ENCODE peak calls at places on chromosomes 7 and 10, in five cellular contexts. Z is HCT116, F is PC-3, R is suprapubic skin, U is psoas muscle. O is an unnamed sample.

GRCh38 chr10:72238392-72239175 is 22.5 kb upstream of the ASCC1 start:
- DNase-seq in U (peak), Z (no peak), R (no peak), F (no peak), O (no peak)

GRCh38 chr7:24936121-24936824 is 43.7 kb downstream of the OSBPL3 start:
- DNase-seq in F (peak), U (no peak), R (no peak), Z (no peak), O (no peak)

GRCh38 chr10:21926358-21926890 is 77.1 kb downstream of the DNAJC1 start:
- DNase-seq in U (no peak), F (peak), R (no peak), Z (no peak), O (no peak)

GRCh38 chr7:80186721-80187120 is 52.1 kb downstream of the GNAI1 start:
- DNase-seq in F (no peak), R (no peak), U (no peak), Z (no peak), O (no peak)

GRCh38 chr10:95832216-95833037 is 75.3 kb upstream of the CC2D2B start:
- DNase-seq in R (no peak), U (no peak), Z (no peak), F (no peak), O (no peak)

GRCh38 chr7:4191046-4191445 is 491.0 kb upstream of the FOXK1 start:
- DNase-seq in F (no peak), Z (no peak), R (no peak), U (peak), O (no peak)

GRCh38 chr10:127408733-127409132 is 140.4 kb upstream of the NPS start:
- DNase-seq in U (no peak), F (no peak), R (no peak), Z (no peak), O (no peak)

GRCh38 chr10:130615463-130615862 is 479.3 kb downstream of the GLRX3 start:
- DNase-seq in F (no peak), R (no peak), Z (no peak), U (no peak), O (no peak)

GRCh38 chr7:151678227-151678604 is 158.5 kb upstream of the RHEB start:
- DNase-seq in U (no peak), R (no peak), Z (no peak), F (no peak), O (no peak)

GRCh38 chr7:103075337-103075918 is 488 bp downstream of the ARMC10 start:
- DNase-seq in F (peak), U (peak), Z (no peak), R (peak), O (no peak)

GRCh38 chr10:77297370-77297692 is 340.3 kb downstream of the KCNMA1 start:
- DNase-seq in F (peak), U (no peak), R (no peak), Z (no peak), O (no peak)

GRCh38 chr10:87860156-87860795 is 3.1 kb downstream of the KLLN start:
- DNase-seq in F (peak), Z (no peak), R (no peak), U (no peak), O (no peak)

GRCh38 chr7:74501298-74501697 is 47.6 kb downstream of the GTF2IRD1 start:
- DNase-seq in R (no peak), Z (no peak), F (no peak), U (peak), O (no peak)

GRCh38 chr10:34252111-34252510 is 563.0 kb downstream of the PARD3 start:
- DNase-seq in R (no peak), Z (peak), U (no peak), F (peak), O (no peak)

GRCh38 chr7:91720255-91720937 is 160.1 kb downstream of the MTERF1 start:
- DNase-seq in R (no peak), Z (no peak), F (peak), U (no peak), O (no peak)

GRCh38 chr7:159030490-159031134 is 114.1 kb downstream of the VIPR2 start:
- DNase-seq in U (peak), Z (peak), F (no peak), R (peak), O (peak)

GRCh38 chr10:58436071-58436470 is 50.9 kb downstream of the TFAM start:
- DNase-seq in Z (peak), R (no peak), F (peak), U (no peak), O (no peak)

GRCh38 chr10:103605359-103606156 is 112.1 kb downstream of the NEURL1 start:
- DNase-seq in Z (peak), R (no peak), U (peak), F (peak), O (no peak)

GRCh38 chr7:71708710-71709109 is 576.8 kb downstream of the GALNT17 start:
- DNase-seq in R (no peak), F (no peak), U (no peak), Z (no peak), O (no peak)

GRCh38 chr10:114346176-114347031 is 57.9 kb downstream of the AFAP1L2 start:
- DNase-seq in Z (no peak), R (no peak), U (no peak), F (peak), O (no peak)

GRCh38 chr7:148264933-148265557 is 325.5 kb upstream of the C7orf33 start:
- DNase-seq in F (peak), U (no peak), R (no peak), Z (peak), O (no peak)

GRCh38 chr10:67912330-67912946 is 28.0 kb downstream of the SIRT1 start:
- DNase-seq in U (no peak), F (no peak), Z (no peak), R (no peak), O (no peak)

GRCh38 chr7:136956671-136957070 is 88.2 kb downstream of the CHRM2 start:
- DNase-seq in F (peak), R (no peak), Z (no peak), U (no peak), O (no peak)

GRCh38 chr10:4767033-4767814 is 58.8 kb upstream of the AKR1E2 start:
- DNase-seq in U (no peak), F (peak), R (no peak), Z (peak), O (no peak)

GRCh38 chr7:69912846-69913245 is 314.6 kb downstream of the AUTS2 start:
- DNase-seq in Z (no peak), U (no peak), F (no peak), R (no peak), O (no peak)

GRCh38 chr7:40680657-40681056 is 545.9 kb downstream of the SUGCT start:
- DNase-seq in U (no peak), R (no peak), F (peak), Z (peak), O (no peak)

DNA sequence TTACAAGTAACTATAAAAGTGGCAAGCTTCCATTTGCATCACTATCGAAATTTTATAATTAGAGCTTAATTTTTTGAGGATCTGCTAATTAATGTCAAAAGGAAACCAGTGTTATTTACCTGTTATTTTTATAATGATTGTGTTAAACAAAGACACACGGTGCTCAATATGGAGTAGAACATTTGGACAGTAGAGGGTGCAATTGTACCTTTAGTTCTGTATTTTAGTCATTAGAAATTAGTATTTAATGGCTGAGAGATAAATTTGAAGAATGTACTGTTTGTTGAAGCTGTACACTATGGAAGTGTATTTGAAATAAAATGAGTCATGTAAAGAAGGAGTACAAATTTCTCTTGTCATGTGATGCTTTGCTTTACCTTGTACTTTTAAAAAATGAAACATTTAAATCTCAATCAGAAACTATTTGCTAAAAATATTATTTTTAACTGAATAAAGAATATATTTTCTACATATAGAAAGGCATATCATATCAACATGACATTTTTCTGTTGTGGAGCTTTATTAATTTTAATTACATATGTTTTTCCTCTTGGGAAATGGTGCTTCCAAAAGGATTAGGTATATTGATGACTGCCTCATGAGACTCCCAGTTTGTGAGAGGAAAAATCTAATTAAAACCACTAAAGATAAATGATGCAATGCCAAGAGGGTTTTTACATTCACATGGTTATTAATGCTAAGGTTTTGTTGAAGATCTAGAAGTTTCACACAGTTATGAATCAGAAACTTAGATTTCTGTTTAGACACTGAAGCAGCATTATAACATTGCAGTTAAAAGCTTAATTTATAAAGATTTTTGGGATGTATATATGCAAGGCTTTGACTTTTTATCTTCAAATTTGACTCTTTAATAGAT is 10.4 kb upstream of the PRKG1 start:
- DNase-seq in R (no peak), U (no peak), F (peak), Z (peak), O (no peak)
- TF ChIP-seq CTCF in R (no peak), U (peak), F (peak), Z (peak), O (no peak)

DNA sequence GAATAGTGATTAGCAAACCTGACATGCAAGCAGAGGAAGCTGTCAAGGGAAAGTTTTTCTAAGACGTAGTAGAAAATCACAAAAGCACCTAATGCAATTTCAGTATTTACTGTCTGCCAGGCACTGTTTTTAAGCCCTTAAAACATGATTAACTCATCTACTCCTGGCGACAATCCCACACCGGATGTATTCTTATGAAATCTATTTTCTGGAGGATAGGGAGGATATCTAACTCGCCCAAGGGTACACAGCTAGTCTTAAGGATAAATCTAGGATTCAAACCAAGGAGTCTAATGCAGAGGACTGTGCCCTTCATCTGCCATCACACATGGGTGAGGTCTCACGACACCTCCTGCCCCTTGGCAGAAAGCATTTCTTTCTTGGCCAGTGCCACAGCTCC is 47.8 kb upstream of the FIGNL1 start:
- DNase-seq in Z (no peak), U (no peak), F (no peak), R (no peak), O (no peak)
- TF ChIP-seq CTCF in Z (no peak), U (no peak), F (no peak), R (no peak), O (no peak)

DNA sequence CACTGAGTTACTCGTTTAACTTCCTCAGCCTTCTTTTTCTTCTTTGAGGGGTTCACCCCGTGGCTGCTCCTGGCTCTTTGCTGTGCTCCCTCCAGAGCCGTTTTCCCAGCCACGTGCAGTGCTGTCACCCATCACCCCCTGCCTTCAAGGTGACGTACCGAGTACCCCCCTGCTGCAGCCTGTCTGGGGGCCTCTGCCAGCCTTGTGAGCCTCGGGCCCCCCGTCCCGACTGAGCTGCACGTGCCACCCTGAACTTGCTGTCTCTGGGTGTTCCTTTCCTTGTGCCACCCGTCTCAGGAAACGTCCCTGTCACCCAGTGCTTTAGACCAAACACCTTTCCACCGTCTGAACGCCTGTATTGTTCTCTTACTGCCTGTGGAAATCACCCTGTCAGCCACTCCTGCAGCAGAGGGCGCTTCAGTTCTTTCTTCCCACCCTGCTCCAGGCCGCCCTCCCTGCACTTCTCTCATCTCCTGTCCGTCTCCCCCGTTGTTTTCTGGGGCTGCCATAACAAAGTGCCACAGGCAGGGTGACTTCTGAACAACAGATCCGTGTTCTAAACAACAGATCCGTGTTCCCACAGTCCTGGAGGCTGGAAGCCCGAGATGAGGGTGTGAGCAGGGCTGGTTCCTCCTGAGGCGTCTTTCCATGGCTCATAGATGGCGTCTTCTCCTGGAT is 44.6 kb downstream of the WDR37 start:
- DNase-seq in U (no peak), R (no peak), F (no peak), Z (no peak), O (no peak)
- TF ChIP-seq CTCF in U (no peak), R (no peak), F (no peak), Z (no peak), O (no peak)

DNA sequence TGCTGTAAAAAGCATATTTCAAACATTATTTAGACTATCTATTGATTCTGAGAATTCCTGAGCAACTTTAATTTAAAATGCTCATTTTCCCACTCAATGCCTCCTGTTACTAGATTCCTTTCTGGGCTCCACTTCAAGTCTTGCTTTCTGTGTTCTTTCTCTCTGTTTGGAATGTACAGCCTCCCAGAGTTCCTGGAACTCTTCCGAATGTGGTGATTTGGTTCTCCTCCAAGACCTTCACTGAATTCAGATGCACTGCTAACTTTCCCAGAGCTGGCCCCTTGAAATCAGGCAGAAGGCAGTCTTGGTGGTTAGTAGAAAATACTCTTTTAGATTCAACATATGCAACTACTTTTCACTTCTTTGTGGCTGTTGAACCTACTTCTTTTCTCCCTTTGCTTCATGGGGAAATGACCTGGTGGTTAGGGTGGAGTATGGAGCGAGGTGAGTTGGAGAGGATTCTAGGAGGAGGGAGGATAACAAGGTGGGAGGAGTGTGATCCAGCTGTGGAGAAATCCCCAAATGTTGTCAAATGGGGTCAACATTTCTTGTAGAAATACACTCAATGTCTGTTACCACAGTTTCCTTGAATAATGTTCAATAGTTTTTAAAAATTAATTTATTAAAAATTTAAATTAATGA is 27.9 kb upstream of the CCDC7 start:
- DNase-seq in F (no peak), Z (no peak), R (no peak), U (no peak), O (no peak)
- TF ChIP-seq CTCF in F (no peak), Z (no peak), R (no peak), U (no peak), O (no peak)

O was measured in CD14-positive monocyte.